ENCODE peak calls at places on chromosomes 3 and 15, in nine cellular contexts. One of them, this sample, is unnamed. For H3K27me3, the result is how much of the 10 kb centered on the place peaks cover.

GRCh38 chr3:133474251-133474801 is 74.5 kb downstream of the BFSP2 start:
- DNase-seq in ascending aorta: no peak
- DNase-seq in stomach: no peak
- DNase-seq in cardiac muscle cell: no peak
- DNase-seq in brain microvascular endothelial cell: no peak
- DNase-seq in heart left ventricle: peak
- DNase-seq in endothelial cell of umbilical vein: no peak
- DNase-seq in tibial artery: peak
- DNase-seq in heart right ventricle: peak
- DNase-seq in this sample: no peak

GRCh38 chr15:100350434-100351226 is 8.9 kb upstream of the ADAMTS17 start:
- DNase-seq in ascending aorta: no peak
- DNase-seq in stomach: peak
- DNase-seq in cardiac muscle cell: no peak
- DNase-seq in brain microvascular endothelial cell: peak
- DNase-seq in heart left ventricle: no peak
- DNase-seq in endothelial cell of umbilical vein: no peak
- DNase-seq in tibial artery: peak
- DNase-seq in heart right ventricle: no peak
- DNase-seq in this sample: no peak

GRCh38 chr3:14460342-14461005 is 58.1 kb downstream of the SLC6A6 start:
- DNase-seq in ascending aorta: peak
- DNase-seq in stomach: peak
- DNase-seq in cardiac muscle cell: no peak
- DNase-seq in brain microvascular endothelial cell: peak
- DNase-seq in heart left ventricle: peak
- DNase-seq in endothelial cell of umbilical vein: peak
- DNase-seq in tibial artery: peak
- DNase-seq in heart right ventricle: peak
- DNase-seq in this sample: peak

GRCh38 chr15:94703591-94703990 is 472.2 kb downstream of the MCTP2 start:
- DNase-seq in ascending aorta: no peak
- DNase-seq in stomach: no peak
- DNase-seq in cardiac muscle cell: no peak
- DNase-seq in brain microvascular endothelial cell: no peak
- DNase-seq in heart left ventricle: no peak
- DNase-seq in endothelial cell of umbilical vein: peak
- DNase-seq in tibial artery: no peak
- DNase-seq in heart right ventricle: no peak
- DNase-seq in this sample: no peak

GRCh38 chr15:27271258-27271657 is 300.3 kb downstream of the GABRG3 start:
- DNase-seq in ascending aorta: no peak
- DNase-seq in stomach: no peak
- DNase-seq in cardiac muscle cell: no peak
- DNase-seq in brain microvascular endothelial cell: no peak
- DNase-seq in heart left ventricle: no peak
- DNase-seq in endothelial cell of umbilical vein: no peak
- DNase-seq in tibial artery: no peak
- DNase-seq in heart right ventricle: no peak
- DNase-seq in this sample: no peak

GRCh38 chr15:69556344-69556743 is 103.7 kb downstream of the RPLP1 start:
- DNase-seq in ascending aorta: no peak
- DNase-seq in stomach: no peak
- DNase-seq in cardiac muscle cell: no peak
- DNase-seq in brain microvascular endothelial cell: no peak
- DNase-seq in heart left ventricle: no peak
- DNase-seq in endothelial cell of umbilical vein: no peak
- DNase-seq in tibial artery: no peak
- DNase-seq in heart right ventricle: no peak
- DNase-seq in this sample: no peak

GRCh38 chr15:85860394-85861161 is 65.9 kb upstream of the KLHL25 start:
- DNase-seq in ascending aorta: no peak
- DNase-seq in stomach: no peak
- DNase-seq in cardiac muscle cell: no peak
- DNase-seq in brain microvascular endothelial cell: no peak
- DNase-seq in heart left ventricle: no peak
- DNase-seq in endothelial cell of umbilical vein: no peak
- DNase-seq in tibial artery: no peak
- DNase-seq in heart right ventricle: no peak
- DNase-seq in this sample: no peak

GRCh38 chr15:90294601-90295269 is 29.3 kb downstream of the NGRN start:
- DNase-seq in ascending aorta: no peak
- DNase-seq in stomach: no peak
- DNase-seq in cardiac muscle cell: no peak
- DNase-seq in brain microvascular endothelial cell: no peak
- DNase-seq in heart left ventricle: no peak
- DNase-seq in endothelial cell of umbilical vein: no peak
- DNase-seq in tibial artery: no peak
- DNase-seq in heart right ventricle: no peak
- DNase-seq in this sample: no peak

GRCh38 chr3:182583545-182583944 is 209.8 kb upstream of the ATP11B start:
- DNase-seq in ascending aorta: no peak
- DNase-seq in stomach: no peak
- DNase-seq in cardiac muscle cell: no peak
- DNase-seq in brain microvascular endothelial cell: no peak
- DNase-seq in heart left ventricle: no peak
- DNase-seq in endothelial cell of umbilical vein: no peak
- DNase-seq in tibial artery: no peak
- DNase-seq in heart right ventricle: no peak
- DNase-seq in this sample: no peak

GRCh38 chr3:127035672-127036071 is 52.8 kb downstream of the PLXNA1 start:
- DNase-seq in ascending aorta: no peak
- DNase-seq in stomach: peak
- DNase-seq in cardiac muscle cell: no peak
- DNase-seq in brain microvascular endothelial cell: peak
- DNase-seq in heart left ventricle: no peak
- DNase-seq in endothelial cell of umbilical vein: no peak
- DNase-seq in tibial artery: peak
- DNase-seq in heart right ventricle: peak
- DNase-seq in this sample: peak

GRCh38 chr3:106339551-106339950 is 470.7 kb upstream of the CBLB start:
- DNase-seq in ascending aorta: no peak
- DNase-seq in stomach: no peak
- DNase-seq in cardiac muscle cell: no peak
- DNase-seq in brain microvascular endothelial cell: no peak
- DNase-seq in heart left ventricle: no peak
- DNase-seq in endothelial cell of umbilical vein: no peak
- DNase-seq in tibial artery: no peak
- DNase-seq in heart right ventricle: no peak
- DNase-seq in this sample: no peak

GRCh38 chr15:73928971-73929627 is 2.8 kb downstream of the LOXL1 start:
- DNase-seq in ascending aorta: no peak
- DNase-seq in stomach: no peak
- DNase-seq in cardiac muscle cell: peak
- DNase-seq in brain microvascular endothelial cell: no peak
- DNase-seq in heart left ventricle: no peak
- DNase-seq in endothelial cell of umbilical vein: no peak
- DNase-seq in tibial artery: no peak
- DNase-seq in heart right ventricle: no peak
- DNase-seq in this sample: no peak

GRCh38 chr3:57080171-57080570 is 19.7 kb downstream of the SPATA12 start:
- DNase-seq in ascending aorta: no peak
- DNase-seq in stomach: no peak
- DNase-seq in cardiac muscle cell: no peak
- DNase-seq in brain microvascular endothelial cell: no peak
- DNase-seq in heart left ventricle: no peak
- DNase-seq in endothelial cell of umbilical vein: no peak
- DNase-seq in tibial artery: no peak
- DNase-seq in heart right ventricle: no peak
- DNase-seq in this sample: no peak

GRCh38 chr3:171696805-171697204 is 113.5 kb downstream of the PLD1 start:
- DNase-seq in ascending aorta: no peak
- DNase-seq in stomach: no peak
- DNase-seq in cardiac muscle cell: no peak
- DNase-seq in brain microvascular endothelial cell: no peak
- DNase-seq in heart left ventricle: no peak
- DNase-seq in endothelial cell of umbilical vein: no peak
- DNase-seq in tibial artery: no peak
- DNase-seq in heart right ventricle: no peak
- DNase-seq in this sample: no peak

DNA sequence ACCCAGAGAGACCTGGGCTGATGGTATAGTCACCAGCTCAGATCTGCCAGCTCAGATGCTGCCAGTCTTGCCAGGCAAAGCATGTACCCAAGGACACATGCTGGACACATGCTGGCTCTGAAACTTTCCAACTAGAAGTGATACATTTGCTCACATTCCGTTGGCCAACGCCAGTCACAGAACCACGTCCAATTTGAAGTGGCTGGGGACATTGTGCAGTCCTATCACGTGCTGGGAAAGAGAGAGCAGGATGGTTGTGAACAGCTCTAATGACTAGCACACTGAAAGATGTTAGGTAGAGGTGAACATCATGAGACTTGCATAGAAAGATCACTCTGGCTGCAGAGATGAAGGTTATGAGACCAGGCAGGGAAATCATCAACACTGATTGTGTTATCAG is 308.5 kb upstream of the ROPN1 start:
- DNase-seq in ascending aorta: no peak
- DNase-seq in stomach: no peak
- DNase-seq in cardiac muscle cell: no peak
- DNase-seq in brain microvascular endothelial cell: no peak
- DNase-seq in heart left ventricle: no peak
- DNase-seq in endothelial cell of umbilical vein: no peak
- DNase-seq in tibial artery: no peak
- DNase-seq in heart right ventricle: no peak
- DNase-seq in this sample: no peak
- TF ChIP-seq CTCF in ascending aorta: no peak
- TF ChIP-seq CTCF in stomach: no peak
- TF ChIP-seq CTCF in cardiac muscle cell: no peak
- TF ChIP-seq CTCF in brain microvascular endothelial cell: no peak
- TF ChIP-seq CTCF in heart left ventricle: no peak
- TF ChIP-seq CTCF in endothelial cell of umbilical vein: no peak
- TF ChIP-seq CTCF in tibial artery: no peak
- TF ChIP-seq CTCF in heart right ventricle: no peak
- TF ChIP-seq CTCF in this sample: no peak

GRCh38 chr15:29182590-29182989 is 87.0 kb downstream of the NSMCE3 start:
- DNase-seq in ascending aorta: no peak
- DNase-seq in stomach: no peak
- DNase-seq in cardiac muscle cell: no peak
- DNase-seq in brain microvascular endothelial cell: no peak
- DNase-seq in heart left ventricle: no peak
- DNase-seq in endothelial cell of umbilical vein: no peak
- DNase-seq in tibial artery: no peak
- DNase-seq in heart right ventricle: no peak
- DNase-seq in this sample: no peak
- H3K27me3 ChIP-seq in ascending aorta: under half
- H3K27me3 ChIP-seq in stomach: under half
- H3K27me3 ChIP-seq in cardiac muscle cell: under half
- H3K27me3 ChIP-seq in brain microvascular endothelial cell: under half
- H3K27me3 ChIP-seq in heart left ventricle: under half
- H3K27me3 ChIP-seq in endothelial cell of umbilical vein: under half
- H3K27me3 ChIP-seq in tibial artery: under half
- H3K27me3 ChIP-seq in heart right ventricle: under half
- H3K27me3 ChIP-seq in this sample: under half

GRCh38 chr15:98438907-98439306 is 209.4 kb upstream of the IGF1R start:
- DNase-seq in ascending aorta: no peak
- DNase-seq in stomach: no peak
- DNase-seq in cardiac muscle cell: no peak
- DNase-seq in brain microvascular endothelial cell: no peak
- DNase-seq in heart left ventricle: no peak
- DNase-seq in endothelial cell of umbilical vein: no peak
- DNase-seq in tibial artery: no peak
- DNase-seq in heart right ventricle: no peak
- DNase-seq in this sample: no peak
- H3K4me3 ChIP-seq in ascending aorta: no peak
- H3K4me3 ChIP-seq in stomach: no peak
- H3K4me3 ChIP-seq in cardiac muscle cell: no peak
- H3K4me3 ChIP-seq in brain microvascular endothelial cell: no peak
- H3K4me3 ChIP-seq in heart left ventricle: no peak
- H3K4me3 ChIP-seq in endothelial cell of umbilical vein: no peak
- H3K4me3 ChIP-seq in tibial artery: no peak
- H3K4me3 ChIP-seq in heart right ventricle: no peak
- H3K4me3 ChIP-seq in this sample: no peak

GRCh38 chr15:64841258-64842098 is at the start of gene PLEKHO2:
- DNase-seq in ascending aorta: peak
- DNase-seq in stomach: peak
- DNase-seq in cardiac muscle cell: peak
- DNase-seq in brain microvascular endothelial cell: peak
- DNase-seq in heart left ventricle: peak
- DNase-seq in endothelial cell of umbilical vein: peak
- DNase-seq in tibial artery: peak
- DNase-seq in heart right ventricle: peak
- DNase-seq in this sample: peak
- TF ChIP-seq CTCF in ascending aorta: no peak
- TF ChIP-seq CTCF in stomach: no peak
- TF ChIP-seq CTCF in cardiac muscle cell: peak
- TF ChIP-seq CTCF in brain microvascular endothelial cell: no peak
- TF ChIP-seq CTCF in heart left ventricle: no peak
- TF ChIP-seq CTCF in endothelial cell of umbilical vein: no peak
- TF ChIP-seq CTCF in tibial artery: peak
- TF ChIP-seq CTCF in heart right ventricle: peak
- TF ChIP-seq CTCF in this sample: peak

DNA sequence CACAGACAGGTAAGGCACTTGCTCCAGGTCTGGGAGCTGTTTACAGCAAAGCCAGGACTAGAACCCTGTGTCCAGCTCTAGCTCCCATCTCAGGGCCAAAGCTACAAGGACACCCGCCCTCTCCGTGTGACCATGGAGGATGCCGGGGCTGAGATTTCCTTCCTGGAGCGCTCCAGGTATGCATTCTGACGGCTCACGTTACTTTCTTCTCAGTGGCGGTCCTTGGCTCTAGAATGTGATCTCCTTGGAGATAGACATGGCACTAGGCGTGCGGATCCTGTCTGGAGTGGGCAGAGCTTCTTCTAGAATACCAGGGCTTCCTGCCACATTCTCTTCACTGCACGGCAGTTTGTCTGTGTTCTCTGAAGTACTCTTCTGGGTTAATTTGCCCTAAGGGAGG is 185.7 kb downstream of the OPA1 start:
- DNase-seq in ascending aorta: no peak
- DNase-seq in stomach: no peak
- DNase-seq in cardiac muscle cell: no peak
- DNase-seq in brain microvascular endothelial cell: no peak
- DNase-seq in heart left ventricle: no peak
- DNase-seq in endothelial cell of umbilical vein: no peak
- DNase-seq in tibial artery: no peak
- DNase-seq in heart right ventricle: no peak
- DNase-seq in this sample: no peak
- H3K27me3 ChIP-seq in ascending aorta: under half
- H3K27me3 ChIP-seq in stomach: under half
- H3K27me3 ChIP-seq in cardiac muscle cell: under half
- H3K27me3 ChIP-seq in brain microvascular endothelial cell: half or more
- H3K27me3 ChIP-seq in heart left ventricle: under half
- H3K27me3 ChIP-seq in endothelial cell of umbilical vein: under half
- H3K27me3 ChIP-seq in tibial artery: under half
- H3K27me3 ChIP-seq in heart right ventricle: half or more
- H3K27me3 ChIP-seq in this sample: under half